ENCODE peak calls at places on chromosomes 5 and 9, in seven cellular contexts. S is AG10803, G is AG04450, E is Caco-2, I is PC-3, P is heart right ventricle, C is neural crest cell. F is an unnamed sample.

GRCh38 chr5:32280656-32281081 is 32.1 kb downstream of the MTMR12 start:
- DNase-seq in P (no peak), G (no peak), I (no peak), C (no peak), S (no peak), E (no peak), F (no peak)

GRCh38 chr5:115962565-115963402 is 509 bp downstream of the LVRN start:
- DNase-seq in I (no peak), C (no peak), P (peak; percentile 21), S (no peak), E (no peak), G (no peak), F (no peak)

GRCh38 chr9:22002038-22002437 is 7.1 kb downstream of the CDKN2B start:
- DNase-seq in P (no peak), S (no peak), I (no peak), C (no peak), G (no peak), E (no peak), F (no peak)

GRCh38 chr5:73448451-73449136 is at the start of gene FOXD1:
- DNase-seq in C (peak; percentile 65), I (peak; percentile 83), G (peak; percentile 93), E (peak; percentile 82), P (peak; percentile 59), S (peak; percentile 99), F (peak; percentile 55)

GRCh38 chr5:160021818-160022446 is 13.0 kb downstream of the TTC1 start:
- DNase-seq in P (no peak), S (peak; percentile 70), I (peak; percentile 81), G (peak; percentile 55), E (peak; percentile 56), C (peak; percentile 70), F (peak; percentile 51)

GRCh38 chr5:78362220-78362619 is 1.8 kb downstream of the SCAMP1 start:
- DNase-seq in I (no peak), G (no peak), E (no peak), P (no peak), S (no peak), C (no peak), F (no peak)

GRCh38 chr9:132162764-132163456 is 1.1 kb downstream of the NTNG2 start:
- DNase-seq in I (no peak), E (no peak), S (no peak), G (no peak), P (no peak), C (no peak), F (no peak)

GRCh38 chr5:115494570-115495289 is 49.8 kb downstream of the FEM1C start:
- DNase-seq in I (no peak), G (no peak), C (no peak), S (peak; percentile 27), P (no peak), E (no peak), F (no peak)

GRCh38 chr5:1101991-1102713 is 9.7 kb downstream of the SLC12A7 start:
- DNase-seq in C (peak; percentile 42), P (no peak), G (no peak), E (peak; percentile 54), S (no peak), I (no peak), F (no peak)

GRCh38 chr9:126693428-126693931 is 79.8 kb downstream of the LMX1B start:
- DNase-seq in C (no peak), E (peak; percentile 22), S (no peak), P (no peak), I (no peak), G (no peak), F (no peak)

GRCh38 chr5:147188200-147189108 is 46.4 kb upstream of the STK32A start:
- DNase-seq in G (peak; percentile 38), E (peak; percentile 62), P (no peak), I (peak; percentile 75), C (peak; percentile 59), S (peak; percentile 69), F (peak; percentile 27)

GRCh38 chr5:126855266-126855665 is 78.3 kb downstream of the LMNB1 start:
- DNase-seq in G (no peak), P (no peak), E (no peak), C (no peak), I (no peak), S (no peak), F (no peak)

GRCh38 chr5:80407735-80408474 is at the start of gene ZFYVE16:
- DNase-seq in E (peak; percentile 98), C (peak; percentile 98), P (peak; percentile 99), I (peak; percentile 95), S (peak; percentile 97), G (peak; percentile 91), F (peak; percentile 96)
- TF ChIP-seq CTCF in E (peak; percentile 39), C (peak; percentile 59), P (no peak), I (peak; percentile 19), S (no peak), G (peak; percentile 41), F (peak; percentile 47)

GRCh38 chr5:91095786-91096380 is 287.2 kb downstream of the ARRDC3 start:
- DNase-seq in S (no peak), P (no peak), I (no peak), C (no peak), E (no peak), G (no peak), F (no peak)
- TF ChIP-seq CTCF in S (no peak), P (no peak), I (no peak), C (no peak), E (no peak), G (no peak), F (no peak)

DNA sequence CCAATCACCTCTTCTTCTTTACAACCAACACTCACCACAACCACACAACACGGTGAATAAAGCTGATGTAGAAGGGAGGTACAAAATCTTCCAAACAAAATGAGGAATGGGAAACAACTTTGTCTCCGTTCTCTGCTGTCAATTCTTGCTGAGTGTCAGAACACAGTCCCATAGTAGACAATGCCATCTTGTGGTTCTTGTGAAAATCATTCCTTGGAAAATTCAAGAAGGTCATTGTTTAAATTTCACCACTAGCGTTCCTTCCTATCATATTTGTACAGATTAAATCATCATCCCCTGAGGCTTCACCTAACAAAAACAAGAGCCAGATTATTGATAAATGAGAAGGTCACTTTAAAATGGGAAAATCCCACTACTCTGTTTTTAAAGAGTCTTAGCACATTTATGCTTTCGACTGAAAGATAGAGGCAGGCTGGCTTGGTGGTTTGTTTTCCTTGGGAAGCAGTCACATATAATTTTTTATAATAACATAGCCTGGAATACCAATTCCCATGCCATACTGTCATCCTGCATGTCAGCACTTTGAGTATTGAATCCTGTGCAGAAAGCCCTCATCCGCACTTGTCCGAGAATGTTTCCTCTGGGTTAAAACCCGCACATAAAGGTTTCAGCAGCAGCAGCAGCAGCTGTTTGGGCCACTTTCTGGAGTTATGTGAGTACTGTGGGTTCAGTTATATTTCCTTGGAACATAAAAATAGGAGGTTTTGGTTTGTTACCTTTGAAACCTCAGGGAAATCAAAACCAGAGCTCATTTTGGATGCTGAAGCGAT is 395.0 kb upstream of the SMARCA2 start:
- DNase-seq in S (peak; percentile 11), P (no peak), G (no peak), I (peak; percentile 48), E (no peak), C (no peak), F (no peak)
- TF ChIP-seq CTCF in S (peak; percentile 42), P (peak; percentile 28), G (no peak), I (peak; percentile 58), E (peak; percentile 30), C (peak; percentile 63), F (peak; percentile 49)

GRCh38 chr9:104092192-104092591 is 1.9 kb upstream of the SMC2 start:
- DNase-seq in C (no peak), G (no peak), P (no peak), S (no peak), I (no peak), E (no peak), F (no peak)

GRCh38 chr9:104091028-104091590 is 3.0 kb upstream of the SMC2 start:
- DNase-seq in S (no peak), I (peak; percentile 61), C (no peak), P (no peak), G (no peak), E (no peak), F (no peak)

GRCh38 chr9:104090578-104090977 is 3.5 kb upstream of the SMC2 start:
- DNase-seq in S (no peak), E (no peak), P (no peak), C (no peak), G (no peak), I (no peak), F (no peak)

GRCh38 chr9:104093162-104093561 is 947 bp upstream of the SMC2 start:
- DNase-seq in S (no peak), P (no peak), G (no peak), I (no peak), C (no peak), E (no peak), F (no peak)

GRCh38 chr9:104091708-104092107 is 2.4 kb upstream of the SMC2 start:
- DNase-seq in I (no peak), P (no peak), S (no peak), G (peak; percentile 53), C (no peak), E (no peak), F (no peak)
- TF ChIP-seq CTCF in I (no peak), P (peak; percentile 30), S (no peak), G (peak; percentile 69), C (no peak), E (no peak), F (no peak)

GRCh38 chr5:18765304-18765703 is 1131.0 kb downstream of the TAF11L14 start:
- DNase-seq in S (no peak), P (no peak), I (no peak), C (no peak), E (no peak), G (no peak), F (no peak)
- TF ChIP-seq CTCF in S (no peak), P (no peak), I (no peak), C (no peak), E (no peak), G (no peak), F (no peak)

GRCh38 chr5:172868924-172869565 is 35.0 kb downstream of the ERGIC1 start:
- DNase-seq in G (no peak), P (peak; percentile 80), C (no peak), I (peak; percentile 88), S (peak; percentile 92), E (no peak), F (no peak)
- TF ChIP-seq CTCF in G (peak; percentile 44), P (no peak), C (no peak), I (peak; percentile 55), S (peak; percentile 45), E (no peak), F (no peak)

F was measured in progenitor cell of endocrine pancreas.